ENCODE peak calls at places on chromosomes 12 and 14, in seven cellular contexts. One of them, this sample, is unnamed.

GRCh38 chr12:116821291-116821690 is 60.0 kb downstream of the HRK start:
- DNase-seq in hypothalamus: no peak
- DNase-seq in uterus: no peak
- DNase-seq in H7: peak
- DNase-seq in GM12891: no peak
- DNase-seq in DMS53: no peak
- DNase-seq in neural crest cell: peak
- DNase-seq in this sample: peak

GRCh38 chr12:3335078-3335487 is 155.9 kb upstream of the PRMT8 start:
- DNase-seq in uterus: no peak
- DNase-seq in GM12891: no peak
- DNase-seq in neural crest cell: no peak
- DNase-seq in H7: no peak
- DNase-seq in hypothalamus: no peak
- DNase-seq in DMS53: no peak
- DNase-seq in this sample: no peak

GRCh38 chr12:92010368-92010767 is 135.3 kb downstream of the BTG1 start:
- DNase-seq in uterus: no peak
- DNase-seq in DMS53: no peak
- DNase-seq in GM12891: no peak
- DNase-seq in H7: no peak
- DNase-seq in neural crest cell: no peak
- DNase-seq in hypothalamus: no peak
- DNase-seq in this sample: no peak

GRCh38 chr12:90978117-90978770 is 23.3 kb upstream of the CCER1 start:
- DNase-seq in neural crest cell: no peak
- DNase-seq in GM12891: no peak
- DNase-seq in hypothalamus: no peak
- DNase-seq in H7: no peak
- DNase-seq in uterus: no peak
- DNase-seq in DMS53: peak
- DNase-seq in this sample: no peak

GRCh38 chr14:93956514-93957332 is 19.6 kb downstream of the ASB2 start:
- DNase-seq in H7: peak
- DNase-seq in neural crest cell: no peak
- DNase-seq in DMS53: peak
- DNase-seq in uterus: no peak
- DNase-seq in hypothalamus: no peak
- DNase-seq in GM12891: no peak
- DNase-seq in this sample: no peak

GRCh38 chr12:6038160-6038559 is 86.3 kb downstream of the VWF start:
- DNase-seq in uterus: no peak
- DNase-seq in H7: peak
- DNase-seq in DMS53: peak
- DNase-seq in neural crest cell: peak
- DNase-seq in hypothalamus: no peak
- DNase-seq in GM12891: peak
- DNase-seq in this sample: peak

GRCh38 chr14:81710232-81710845 is 176.7 kb upstream of the SEL1L start:
- DNase-seq in DMS53: peak
- DNase-seq in hypothalamus: no peak
- DNase-seq in uterus: no peak
- DNase-seq in GM12891: no peak
- DNase-seq in neural crest cell: peak
- DNase-seq in H7: no peak
- DNase-seq in this sample: no peak

GRCh38 chr14:104049576-104050240 is 35.8 kb upstream of the ASPG start:
- DNase-seq in H7: no peak
- DNase-seq in hypothalamus: no peak
- DNase-seq in DMS53: no peak
- DNase-seq in neural crest cell: no peak
- DNase-seq in GM12891: no peak
- DNase-seq in uterus: no peak
- DNase-seq in this sample: no peak

GRCh38 chr14:23123419-23123818 is 4.4 kb upstream of the CEBPE start:
- DNase-seq in neural crest cell: no peak
- DNase-seq in H7: no peak
- DNase-seq in GM12891: no peak
- DNase-seq in uterus: peak
- DNase-seq in hypothalamus: no peak
- DNase-seq in DMS53: peak
- DNase-seq in this sample: no peak

GRCh38 chr12:54021432-54022013 is 6.7 kb upstream of the HOXC6 start:
- DNase-seq in H7: peak
- DNase-seq in hypothalamus: no peak
- DNase-seq in GM12891: no peak
- DNase-seq in uterus: no peak
- DNase-seq in neural crest cell: no peak
- DNase-seq in DMS53: peak
- DNase-seq in this sample: peak

GRCh38 chr14:33964599-33965317 is 13.9 kb upstream of the EGLN3 start:
- DNase-seq in neural crest cell: no peak
- DNase-seq in H7: no peak
- DNase-seq in GM12891: no peak
- DNase-seq in hypothalamus: no peak
- DNase-seq in DMS53: peak
- DNase-seq in uterus: no peak
- DNase-seq in this sample: no peak

GRCh38 chr12:2886768-2887450 is 3.8 kb upstream of the TULP3 start:
- DNase-seq in uterus: no peak
- DNase-seq in neural crest cell: no peak
- DNase-seq in H7: no peak
- DNase-seq in DMS53: no peak
- DNase-seq in GM12891: no peak
- DNase-seq in hypothalamus: no peak
- DNase-seq in this sample: no peak

GRCh38 chr12:33690562-33690961 is 250.9 kb upstream of the SYT10 start:
- DNase-seq in hypothalamus: no peak
- DNase-seq in DMS53: no peak
- DNase-seq in uterus: no peak
- DNase-seq in GM12891: no peak
- DNase-seq in neural crest cell: no peak
- DNase-seq in H7: no peak
- DNase-seq in this sample: no peak

GRCh38 chr12:57610553-57611115 is 601 bp upstream of the ARHGEF25 start:
- DNase-seq in uterus: peak
- DNase-seq in hypothalamus: no peak
- DNase-seq in DMS53: no peak
- DNase-seq in H7: peak
- DNase-seq in GM12891: no peak
- DNase-seq in neural crest cell: no peak
- DNase-seq in this sample: no peak

This sample was measured in H9.